ENCODE peak calls at places on chromosomes 2 and 18, in eight cellular contexts. Q, X, T, K, E, A, J and R are unnamed samples.

GRCh38 chr2:218716070-218716469 is 5.4 kb downstream of the TTLL4 start:
- DNase-seq in E (no peak), X (no peak), Q (no peak), A (no peak), K (no peak), J (peak; percentile 63), T (no peak), R (no peak)

GRCh38 chr2:183022711-183023110 is 15.5 kb downstream of the NCKAP1 start:
- DNase-seq in J (no peak), Q (no peak), T (no peak), A (no peak), E (no peak), X (no peak), K (no peak), R (no peak)

GRCh38 chr2:67835266-67835665 is 227.5 kb downstream of the C1D start:
- DNase-seq in K (no peak), J (no peak), A (no peak), E (no peak), X (no peak), Q (no peak), T (no peak), R (no peak)

GRCh38 chr18:30682667-30683066 is 359.9 kb downstream of the DSC3 start:
- DNase-seq in E (no peak), J (no peak), X (no peak), Q (no peak), K (no peak), A (no peak), T (no peak), R (no peak)

GRCh38 chr2:10579441-10580169 is 110.2 kb downstream of the NOL10 start:
- DNase-seq in E (no peak), A (no peak), Q (no peak), T (no peak), J (no peak), K (no peak), X (no peak), R (no peak)

GRCh38 chr18:22342625-22343024 is 75.1 kb downstream of the CTAGE1 start:
- DNase-seq in K (peak; percentile 29), E (peak; percentile 36), T (no peak), Q (peak; percentile 28), X (peak; percentile 14), A (no peak), J (peak; percentile 59), R (no peak)

GRCh38 chr2:109460553-109461324 is 153.0 kb downstream of the SEPTIN10 start:
- DNase-seq in A (no peak), E (peak; percentile 70), Q (no peak), J (no peak), K (no peak), X (no peak), T (no peak), R (no peak)

GRCh38 chr2:230346465-230346864 is 19.5 kb downstream of the SP140L start:
- DNase-seq in Q (no peak), X (no peak), J (no peak), E (no peak), T (no peak), K (no peak), A (no peak), R (no peak)